ENCODE peak calls at places on chromosomes 7 and 10, in six cellular contexts. M is type B pancreatic cell; D is SW480; O is EL; A is H7; Q is activated effector memory CD4-positive, alpha-beta T cell treated with anti-CD3 and anti-CD28 coated beads, Interleukin-2, amount 50 U/mL, for 16 hours. P is an unnamed sample.
A peak's percentile ranks its signal among the peaks of the same experiment; 100 is the strongest.

GRCh38 chr7:107076781-107077698 is 32.5 kb downstream of the PRKAR2B start:
- DNase-seq in M (no peak), D (no peak), O (no peak), A (no peak), Q (no peak), P (peak; percentile 31)

GRCh38 chr10:70323697-70324340 is 40.0 kb upstream of the NPFFR1 start:
- DNase-seq in M (no peak), D (no peak), O (no peak), A (peak; percentile 88), Q (no peak), P (no peak)

GRCh38 chr10:20970044-20970443 is 72.9 kb upstream of the NEBL start:
- DNase-seq in M (no peak), D (no peak), O (no peak), A (no peak), Q (no peak), P (peak; percentile 1)

GRCh38 chr10:8811201-8811600 is 756.7 kb downstream of the GATA3 start:
- DNase-seq in M (no peak), D (no peak), O (no peak), A (no peak), Q (no peak), P (no peak)

GRCh38 chr7:116180302-116180701 is 30.0 kb upstream of the TES start:
- DNase-seq in M (no peak), D (peak; percentile 69), O (peak; percentile 58), A (peak; percentile 64), Q (no peak), P (peak; percentile 72)

GRCh38 chr7:130695840-130696239 is 9.5 kb upstream of the TSGA13 start:
- DNase-seq in M (no peak), D (peak; percentile 53), O (peak; percentile 44), A (peak; percentile 38), Q (no peak), P (peak; percentile 66)

GRCh38 chr7:35988818-35989217 is 164.2 kb upstream of the EEPD1 start:
- DNase-seq in M (no peak), D (no peak), O (no peak), A (no peak), Q (no peak), P (no peak)

GRCh38 chr7:2856388-2857169 is 12.5 kb upstream of the GNA12 start:
- DNase-seq in M (no peak), D (no peak), O (no peak), A (no peak), Q (no peak), P (peak; percentile 37)

GRCh38 chr10:51421853-51422252 is 277.5 kb downstream of the CSTF2T start:
- DNase-seq in M (no peak), D (no peak), O (no peak), A (no peak), Q (no peak), P (no peak)

GRCh38 chr10:93030409-93030808 is 30.2 kb upstream of the CYP26C1 start:
- DNase-seq in M (no peak), D (no peak), O (peak; percentile 71), A (no peak), Q (no peak), P (peak; percentile 82)

GRCh38 chr10:73099141-73099540 is 2.5 kb upstream of the P4HA1 start:
- DNase-seq in M (no peak), D (no peak), O (no peak), A (no peak), Q (no peak), P (no peak)

GRCh38 chr10:97584060-97584797 is at the start of gene HOGA1:
- DNase-seq in M (no peak), D (peak; percentile 79), O (peak; percentile 55), A (peak; percentile 91), Q (no peak), P (peak; percentile 44)

GRCh38 chr7:17131060-17131345 is 167.4 kb upstream of the AHR start:
- DNase-seq in M (no peak), D (no peak), O (peak; percentile 12), A (no peak), Q (no peak), P (peak; percentile 8)

GRCh38 chr7:31899356-31899927 is 170.8 kb downstream of the PDE1C start:
- DNase-seq in M (no peak), D (no peak), O (no peak), A (no peak), Q (no peak), P (no peak)

GRCh38 chr7:101378808-101379207 is 16.1 kb downstream of the COL26A1 start:
- DNase-seq in M (no peak), D (no peak), O (peak; percentile 38), A (peak; percentile 62), Q (no peak), P (no peak)

GRCh38 chr10:118594392-118595063 is 920 bp downstream of the PRLHR start:
- DNase-seq in M (peak; percentile 80), D (no peak), O (no peak), A (peak; percentile 96), Q (peak; percentile 66), P (peak; percentile 15)

GRCh38 chr7:133591704-133592340 is 338.9 kb downstream of the EXOC4 start:
- DNase-seq in M (no peak), D (no peak), O (no peak), A (no peak), Q (no peak), P (no peak)